ENCODE peak calls at places on chromosomes 5 and 9, in seven cellular contexts. P is lung, O is spleen, X is neural crest cell, Q is fibroblast of lung, L is GM13977, I is upper lobe of right lung. K is an unnamed sample.

GRCh38 chr9:114035845-114036785 is 42.0 kb downstream of the AMBP start:
- DNase-seq in I (no peak), Q (no peak), O (peak; percentile 68), L (no peak), P (peak; percentile 26), X (no peak), K (no peak)

GRCh38 chr5:125357660-125358059 is 611.2 kb upstream of the ZNF608 start:
- DNase-seq in I (no peak), X (no peak), Q (no peak), P (no peak), O (no peak), L (no peak), K (no peak)

GRCh38 chr5:117249086-117249815 is 674.6 kb upstream of the SEMA6A start:
- DNase-seq in P (no peak), I (no peak), L (no peak), X (no peak), O (no peak), Q (no peak), K (no peak)

GRCh38 chr9:71675129-71675856 is 93.0 kb downstream of the CEMIP2 start:
- DNase-seq in I (no peak), O (no peak), L (no peak), Q (no peak), X (no peak), P (no peak), K (no peak)

GRCh38 chr5:160493806-160494317 is 72.2 kb downstream of the PTTG1 start:
- DNase-seq in X (no peak), P (no peak), I (no peak), Q (no peak), L (no peak), O (no peak), K (no peak)

GRCh38 chr9:109560470-109561132 is 62.5 kb upstream of the PTPN3 start:
- DNase-seq in I (no peak), P (no peak), Q (no peak), O (no peak), X (no peak), L (no peak), K (no peak)

GRCh38 chr5:6762116-6762515 is 48.9 kb downstream of the TENT4A start:
- DNase-seq in Q (no peak), X (no peak), O (no peak), P (no peak), I (no peak), L (no peak), K (no peak)

GRCh38 chr9:105296889-105297288 is 52.4 kb downstream of the SLC44A1 start:
- DNase-seq in I (no peak), X (no peak), L (no peak), P (no peak), Q (peak; percentile 96), O (no peak), K (peak; percentile 97)

GRCh38 chr5:1208221-1208742 is 6.9 kb downstream of the SLC6A19 start:
- DNase-seq in Q (no peak), X (no peak), L (no peak), O (no peak), P (no peak), I (no peak), K (no peak)

GRCh38 chr9:22528485-22528884 is 81.9 kb downstream of the DMRTA1 start:
- DNase-seq in Q (peak; percentile 3), X (no peak), O (no peak), I (no peak), L (no peak), P (no peak), K (no peak)

GRCh38 chr5:125059255-125060050 is 313.0 kb upstream of the ZNF608 start:
- DNase-seq in I (no peak), X (peak; percentile 20), O (no peak), L (no peak), Q (peak; percentile 51), P (no peak), K (peak; percentile 39)

GRCh38 chr5:131252824-131253171 is 11.1 kb upstream of the CDC42SE2 start:
- DNase-seq in X (no peak), L (peak; percentile 54), I (peak; percentile 68), P (peak; percentile 55), O (peak; percentile 93), Q (no peak), K (no peak)

GRCh38 chr9:135693771-135694170 is 5.5 kb downstream of the SOHLH1 start:
- DNase-seq in P (no peak), X (no peak), Q (no peak), I (no peak), O (no peak), L (no peak), K (no peak)

GRCh38 chr5:179623906-179624741 is 653 bp upstream of the HNRNPH1 start:
- DNase-seq in X (no peak), P (no peak), O (peak; percentile 92), I (no peak), Q (peak; percentile 91), L (peak; percentile 57), K (peak; percentile 80)

GRCh38 chr9:98317134-98317857 is 61.8 kb upstream of the TBC1D2 start:
- DNase-seq in X (no peak), P (no peak), L (no peak), O (no peak), Q (peak; percentile 73), I (no peak), K (peak; percentile 64)

GRCh38 chr9:98315067-98315453 is 59.6 kb upstream of the TBC1D2 start:
- DNase-seq in Q (no peak), L (no peak), X (no peak), P (no peak), I (no peak), O (peak; percentile 16), K (no peak)

GRCh38 chr9:98315551-98316060 is 60.2 kb upstream of the TBC1D2 start:
- DNase-seq in L (peak; percentile 88), P (peak; percentile 85), X (peak; percentile 95), O (peak; percentile 89), Q (peak; percentile 69), I (peak; percentile 82), K (peak; percentile 90)

GRCh38 chr9:98318041-98318790 is 62.8 kb upstream of the TBC1D2 start:
- DNase-seq in Q (no peak), I (no peak), L (no peak), X (no peak), O (no peak), P (no peak), K (no peak)

DNA sequence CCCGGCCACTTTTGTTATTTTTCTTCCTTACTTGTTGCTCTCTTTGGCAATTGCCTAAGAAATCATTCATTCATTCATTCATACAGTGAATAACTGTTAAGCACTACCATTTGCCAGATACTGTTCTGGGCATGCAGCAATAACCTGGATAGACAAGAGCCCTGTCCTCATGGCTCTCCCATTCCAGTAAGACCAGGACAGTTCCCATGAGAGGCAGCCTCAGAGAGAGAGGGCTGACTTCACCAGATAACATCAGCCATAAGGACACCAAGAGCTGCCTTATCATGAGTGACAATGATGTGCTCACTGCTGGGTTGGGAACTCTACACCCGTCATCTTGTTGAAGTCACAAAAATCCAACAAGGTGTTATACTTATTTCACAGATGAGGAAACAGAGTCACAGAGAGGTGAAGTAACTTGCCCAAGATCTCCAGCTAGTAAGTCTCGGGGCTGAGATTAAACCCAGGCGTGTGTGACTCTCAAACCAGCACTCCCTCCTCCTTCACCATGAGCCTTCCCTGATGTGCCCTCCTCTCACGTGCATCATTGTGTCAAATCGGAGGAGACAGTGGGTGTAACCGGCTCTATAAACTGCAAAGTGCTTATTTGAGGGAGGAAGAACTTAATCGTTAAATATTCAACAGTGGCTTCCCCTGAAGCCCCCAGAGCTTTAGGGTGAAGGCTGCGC is 61.1 kb upstream of the TBC1D2 start:
- DNase-seq in Q (no peak), L (no peak), P (no peak), I (no peak), O (no peak), X (no peak), K (no peak)
- TF ChIP-seq CTCF in Q (no peak), L (no peak), P (no peak), I (no peak), O (no peak), X (no peak), K (no peak)

GRCh38 chr9:87713278-87713989 is 12.5 kb upstream of the CTSL start:
- DNase-seq in X (no peak), L (no peak), Q (peak; percentile 98), I (peak; percentile 89), O (no peak), P (peak; percentile 83), K (peak; percentile 99)
- TF ChIP-seq CTCF in X (no peak), L (no peak), Q (no peak), I (peak; percentile 8), O (no peak), P (no peak), K (no peak)

GRCh38 chr9:87878930-87879603 is 3.6 kb upstream of the SPATA31E1 start:
- DNase-seq in L (no peak), Q (peak; percentile 91), O (no peak), X (no peak), I (no peak), P (no peak), K (peak; percentile 66)

GRCh38 chr9:87873607-87874319 is 8.9 kb upstream of the SPATA31E1 start:
- DNase-seq in Q (no peak), I (no peak), X (no peak), L (no peak), P (peak; percentile 5), O (no peak), K (peak; percentile 66)

GRCh38 chr9:87874320-87874655 is 8.4 kb upstream of the SPATA31E1 start:
- DNase-seq in X (no peak), L (no peak), Q (peak; percentile 43), O (peak; percentile 39), I (no peak), P (peak; percentile 7), K (peak; percentile 72)

GRCh38 chr9:87875839-87876545 is 6.7 kb upstream of the SPATA31E1 start:
- DNase-seq in L (no peak), X (no peak), Q (no peak), O (peak; percentile 61), I (no peak), P (no peak), K (no peak)

DNA sequence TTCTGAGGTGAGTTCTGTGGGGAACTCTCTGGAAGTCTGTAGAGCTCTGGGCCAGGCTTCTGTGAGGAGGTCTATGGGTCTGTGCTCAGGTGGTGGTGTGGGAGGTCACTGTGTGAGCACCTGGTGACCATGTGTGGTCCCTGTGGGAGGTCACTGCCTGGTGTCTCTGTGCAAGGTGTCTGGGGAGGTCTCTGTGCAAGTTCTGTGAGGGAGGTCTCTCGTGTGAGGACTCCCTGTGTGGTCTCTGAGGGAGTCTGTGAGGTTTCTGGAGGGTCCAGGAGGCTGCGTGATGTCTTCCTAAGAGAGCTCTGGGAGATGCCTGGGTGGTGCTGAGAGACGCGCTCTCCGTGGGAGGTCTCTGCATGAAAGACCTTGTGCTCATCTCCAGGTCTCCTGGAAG is 6.0 kb upstream of the SPATA31E1 start:
- DNase-seq in L (no peak), P (no peak), X (no peak), I (no peak), Q (no peak), O (peak; percentile 39), K (no peak)
- TF ChIP-seq CTCF in L (no peak), P (no peak), X (no peak), I (no peak), Q (no peak), O (no peak), K (no peak)

DNA sequence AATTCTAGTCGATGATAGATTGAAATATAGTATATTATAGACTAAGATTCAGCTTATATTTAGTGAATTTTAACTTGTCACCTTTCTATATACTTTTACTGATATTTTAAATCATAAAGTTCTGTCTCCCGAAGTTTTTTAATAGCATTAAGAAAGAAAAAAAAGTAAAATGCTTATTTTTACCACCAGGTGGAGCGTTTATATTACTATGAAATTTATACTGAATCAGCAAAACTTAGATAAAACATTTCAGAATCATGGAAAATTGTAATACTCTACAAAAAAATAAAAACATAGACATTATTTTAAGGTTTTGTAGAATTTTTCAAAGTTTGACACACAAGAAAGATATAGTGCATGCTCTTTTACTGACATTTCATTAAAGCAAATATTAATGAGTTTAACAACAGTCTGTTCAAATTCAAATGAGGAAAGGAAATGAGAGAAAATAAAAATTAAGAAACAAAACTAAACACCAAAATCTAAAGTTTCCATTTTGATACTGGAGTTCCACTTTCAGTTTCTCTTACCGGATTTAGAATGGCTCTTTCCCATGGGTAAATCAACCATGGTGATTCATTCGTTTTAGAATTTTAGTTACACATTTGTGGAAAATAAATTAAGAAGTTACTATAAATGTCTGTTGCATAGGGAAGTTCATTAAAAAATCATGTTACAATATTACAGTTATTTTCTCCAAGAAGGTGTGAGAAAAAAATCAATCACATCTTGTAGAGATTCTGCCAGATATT is 1035.3 kb downstream of the CDH12 start:
- DNase-seq in L (no peak), I (no peak), X (no peak), O (no peak), P (no peak), Q (no peak), K (peak; percentile 0)
- TF ChIP-seq CTCF in L (no peak), I (peak; percentile 36), X (peak; percentile 68), O (no peak), P (no peak), Q (no peak), K (no peak)

K was measured in fibroblast of villous mesenchyme.